ENCODE peak calls at places on chromosome 17, in five cellular contexts. G, N, K, D and Y are unnamed samples.

GRCh38 chr17:72609501-72609900 is 483.0 kb downstream of the SLC39A11 start:
- DNase-seq in G (no peak), N (no peak), K (no peak), D (peak; percentile 74), Y (no peak)

GRCh38 chr17:17236295-17237025 is 508 bp downstream of the FLCN start:
- DNase-seq in G (no peak), N (no peak), K (peak; percentile 43), D (peak; percentile 46), Y (no peak)

GRCh38 chr17:30398328-30399041 is 19.8 kb downstream of the CPD start:
- DNase-seq in G (no peak), N (no peak), K (no peak), D (no peak), Y (no peak)

GRCh38 chr17:14373587-14374259 is 72.8 kb downstream of the HS3ST3B1 start:
- DNase-seq in G (no peak), N (no peak), K (no peak), D (no peak), Y (peak; percentile 47)

GRCh38 chr17:36723459-36723858 is 122.1 kb downstream of the MRM1 start:
- DNase-seq in G (no peak), N (no peak), K (no peak), D (no peak), Y (no peak)

GRCh38 chr17:67139784-67140665 is 95.7 kb downstream of the CACNG1 start:
- DNase-seq in G (peak; percentile 33), N (no peak), K (peak; percentile 23), D (no peak), Y (no peak)

GRCh38 chr17:77424585-77425344 is 284.0 kb downstream of the SEC14L1 start:
- DNase-seq in G (peak; percentile 95), N (no peak), K (no peak), D (peak; percentile 78), Y (peak; percentile 86)

GRCh38 chr17:40574292-40574691 is 9.0 kb upstream of the CCR7 start:
- DNase-seq in G (no peak), N (no peak), K (no peak), D (no peak), Y (no peak)

GRCh38 chr17:68346448-68346847 is 55.2 kb downstream of the ARSG start:
- DNase-seq in G (peak; percentile 24), N (no peak), K (peak; percentile 60), D (peak; percentile 28), Y (no peak)

GRCh38 chr17:9211133-9211765 is 189.9 kb downstream of the NTN1 start:
- DNase-seq in G (no peak), N (no peak), K (no peak), D (no peak), Y (no peak)

GRCh38 chr17:42692489-42692888 is 10.2 kb downstream of the CNTNAP1 start:
- DNase-seq in G (no peak), N (no peak), K (no peak), D (no peak), Y (no peak)

GRCh38 chr17:61492759-61493526 is 40.7 kb downstream of the TBX4 start:
- DNase-seq in G (no peak), N (no peak), K (no peak), D (no peak), Y (no peak)

GRCh38 chr17:45032150-45032493 is 19.3 kb downstream of the DCAKD start:
- DNase-seq in G (no peak), N (no peak), K (no peak), D (no peak), Y (no peak)

GRCh38 chr17:36463916-36464764 is 22.3 kb upstream of the ZNHIT3 start:
- DNase-seq in G (peak; percentile 86), N (no peak), K (peak; percentile 98), D (peak; percentile 58), Y (peak; percentile 6)

GRCh38 chr17:8788998-8789397 is 10.2 kb downstream of the MFSD6L start:
- DNase-seq in G (no peak), N (no peak), K (no peak), D (no peak), Y (no peak)

GRCh38 chr17:42518046-42518754 is 17.8 kb upstream of the NAGLU start:
- DNase-seq in G (peak; percentile 94), N (peak; percentile 69), K (no peak), D (peak; percentile 87), Y (peak; percentile 93)

GRCh38 chr17:65467156-65467555 is 94.3 kb downstream of the AXIN2 start:
- DNase-seq in G (no peak), N (no peak), K (peak; percentile 49), D (no peak), Y (no peak)

GRCh38 chr17:57649731-57650484 is 95.2 kb downstream of the CCDC182 start:
- DNase-seq in G (no peak), N (no peak), K (peak; percentile 25), D (no peak), Y (peak; percentile 69)

GRCh38 chr17:64015447-64015846 is 5.0 kb downstream of the ICAM2 start:
- DNase-seq in G (no peak), N (no peak), K (no peak), D (peak; percentile 7), Y (no peak)
- H3K4me1 ChIP-seq in G (no peaks in the 10 kb centered on the region), N (no peaks in the 10 kb centered on the region), K (peaks cover 7% of the 10 kb centered on the region), D (no peaks in the 10 kb centered on the region), Y (no peaks in the 10 kb centered on the region)

DNA sequence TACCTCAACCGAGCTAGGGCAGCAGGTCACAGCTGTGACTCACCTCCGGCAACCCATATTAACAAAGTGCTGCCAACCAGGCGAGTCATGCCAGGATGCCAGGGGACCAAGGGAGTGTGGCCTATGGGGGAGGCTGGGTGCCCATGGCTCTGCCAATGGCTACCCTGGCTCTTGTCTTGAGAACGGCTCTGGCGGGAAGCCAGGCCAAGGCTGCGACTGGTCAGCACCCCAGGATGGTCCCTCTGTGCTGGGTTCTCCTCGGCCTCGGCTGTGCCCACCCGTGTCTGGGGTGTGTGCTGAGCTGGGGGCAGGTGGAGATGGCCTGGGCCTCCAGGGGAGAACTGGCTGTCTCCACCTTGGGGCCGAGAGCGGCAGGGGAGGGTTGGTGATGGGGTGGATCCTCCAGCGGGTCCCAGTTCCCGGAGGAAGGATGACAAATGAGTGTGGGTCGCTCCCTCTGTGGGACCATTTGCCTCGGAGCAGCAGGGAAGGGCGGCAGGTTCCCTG is 75.9 kb downstream of the MRC2 start:
- DNase-seq in G (peak; percentile 45), N (no peak), K (no peak), D (no peak), Y (peak; percentile 77)
- H3K27ac ChIP-seq in G (no peak overlapping the region), N (peak overlapping the region; percentile 37), K (no peak overlapping the region), D (no peak overlapping the region), Y (peak overlapping the region; percentile 60)

GRCh38 chr17:82297804-82298537 is 19.4 kb downstream of the CD7 start:
- DNase-seq in G (peak; percentile 93), N (peak; percentile 69), K (no peak), D (peak; percentile 94), Y (peak; percentile 95)
- H3K4me1 ChIP-seq in G (no peaks in the 10 kb centered on the region), N (peaks cover 79% of the 10 kb centered on the region), K (peaks cover 7% of the 10 kb centered on the region), D (peaks cover 21% of the 10 kb centered on the region), Y (peaks cover 53% of the 10 kb centered on the region)

GRCh38 chr17:83077411-83077810 is 2.0 kb upstream of the METRNL start:
- DNase-seq in G (no peak), N (no peak), K (no peak), D (no peak), Y (no peak)

GRCh38 chr17:83076930-83077329 is 2.5 kb upstream of the METRNL start:
- DNase-seq in G (no peak), N (no peak), K (no peak), D (no peak), Y (no peak)

GRCh38 chr17:83079766-83080616 is 582 bp downstream of the METRNL start:
- DNase-seq in G (no peak), N (no peak), K (peak; percentile 66), D (no peak), Y (no peak)

GRCh38 chr17:83079340-83079747 is at the start of gene METRNL:
- DNase-seq in G (peak; percentile 78), N (no peak), K (peak; percentile 87), D (peak; percentile 83), Y (no peak)

GRCh38 chr17:83078378-83079339 is 750 bp upstream of the METRNL start:
- DNase-seq in G (peak; percentile 52), N (no peak), K (peak; percentile 46), D (peak; percentile 49), Y (no peak)
- H3K27ac ChIP-seq in G (no peak overlapping the region), N (no peak overlapping the region), K (no peak overlapping the region), D (no peak overlapping the region), Y (no peak overlapping the region)

DNA sequence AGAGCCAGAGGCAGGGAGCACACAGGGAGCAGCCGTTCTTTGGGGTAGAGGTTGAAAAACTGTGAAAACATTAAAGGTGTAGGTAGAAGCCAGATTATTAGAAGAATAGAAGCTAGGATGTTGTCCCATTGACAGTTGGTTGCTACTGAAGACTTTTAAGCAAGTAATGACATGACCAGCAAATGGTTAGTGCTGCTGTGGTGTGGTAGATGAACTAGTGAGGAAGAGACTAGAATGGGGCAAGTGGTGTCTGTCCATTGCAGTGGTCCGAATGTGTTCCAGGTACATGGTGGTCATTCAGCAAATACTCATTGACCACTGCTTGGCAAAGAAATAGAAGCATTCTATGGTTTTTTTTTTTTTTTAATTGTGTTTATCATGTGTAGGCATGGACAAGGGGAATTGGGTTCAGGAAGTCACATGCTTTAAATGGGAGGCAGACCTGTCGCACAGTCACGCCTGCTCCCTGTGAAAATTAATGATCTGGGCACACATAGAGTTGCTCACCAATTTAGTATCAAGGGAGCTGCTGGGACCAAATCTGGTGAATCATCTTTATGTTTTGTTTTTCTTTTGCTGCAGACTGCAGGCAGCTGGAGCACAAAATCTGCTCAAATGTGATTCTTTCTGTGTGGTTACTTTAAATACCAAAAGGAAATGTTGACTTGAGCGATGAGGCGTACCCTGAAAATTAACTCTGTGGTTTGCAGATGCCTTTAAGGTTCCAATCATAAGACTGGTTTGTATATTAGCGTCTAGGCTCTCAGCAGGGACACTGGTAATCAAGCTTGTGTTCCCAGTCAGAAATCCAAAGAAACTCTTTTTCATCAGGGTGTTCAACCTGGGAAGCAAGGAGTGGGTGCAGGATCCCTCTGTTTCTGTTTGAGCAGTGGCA is 30.7 kb downstream of the YPEL2 start:
- DNase-seq in G (peak; percentile 48), N (no peak), K (no peak), D (no peak), Y (peak; percentile 88)
- H3K4me1 ChIP-seq in G (peaks cover 52% of the 10 kb centered on the region), N (no peaks in the 10 kb centered on the region), K (peaks cover 60% of the 10 kb centered on the region), D (peaks cover 25% of the 10 kb centered on the region), Y (peaks cover 72% of the 10 kb centered on the region)

GRCh38 chr17:15468142-15468541 is 721 bp upstream of the CDRT4 start:
- DNase-seq in G (no peak), N (no peak), K (no peak), D (no peak), Y (no peak)

GRCh38 chr17:15470536-15470935 is 3.1 kb upstream of the CDRT4 start:
- DNase-seq in G (no peak), N (no peak), K (no peak), D (no peak), Y (no peak)

GRCh38 chr17:15467592-15467991 is at the start of gene CDRT4:
- DNase-seq in G (no peak), N (no peak), K (no peak), D (no peak), Y (no peak)

GRCh38 chr17:15466131-15466530 is 1.3 kb downstream of the CDRT4 start:
- DNase-seq in G (no peak), N (no peak), K (no peak), D (no peak), Y (no peak)

GRCh38 chr17:15469260-15469659 is 1.8 kb upstream of the CDRT4 start:
- DNase-seq in G (no peak), N (no peak), K (no peak), D (no peak), Y (no peak)
- H3K27ac ChIP-seq in G (no peak overlapping the region), N (no peak overlapping the region), K (no peak overlapping the region), D (no peak overlapping the region), Y (no peak overlapping the region)

GRCh38 chr17:2442166-2442565 is 41.3 kb upstream of the MNT start:
- DNase-seq in G (no peak), N (no peak), K (no peak), D (peak; percentile 54), Y (no peak)
- H3K4me1 ChIP-seq in G (no peaks in the 10 kb centered on the region), N (no peaks in the 10 kb centered on the region), K (no peaks in the 10 kb centered on the region), D (no peaks in the 10 kb centered on the region), Y (no peaks in the 10 kb centered on the region)